ENCODE peak calls at places on chromosomes 7 and 10, in nine cellular contexts. Y is CD8-positive, alpha-beta T cell; N is heart left ventricle; V is HCT116; J is ovary; X is OCI-LY7; U is fibroblast of lung; H is tibial nerve; C is left ventricle myocardium inferior. O is an unnamed sample. For H3K4me1, the result is how much of the 10 kb centered on the place peaks cover.

GRCh38 chr7:140267381-140268226 is 90.8 kb upstream of the KDM7A start:
- DNase-seq in V (no peak), X (no peak), C (no peak), N (no peak), U (no peak), H (no peak), J (no peak), Y (no peak), O (no peak)

GRCh38 chr7:93823621-93824020 is 66.9 kb downstream of the TFPI2 start:
- DNase-seq in V (no peak), Y (no peak), X (no peak), N (no peak), C (no peak), J (no peak), U (no peak), H (no peak), O (no peak)

GRCh38 chr10:93445097-93445960 is 36.8 kb downstream of the MYOF start:
- DNase-seq in J (peak), N (peak), U (peak), Y (no peak), V (peak), X (peak), C (peak), H (peak), O (peak)

GRCh38 chr10:12947741-12948140 is 53.8 kb downstream of the CCDC3 start:
- DNase-seq in Y (no peak), H (no peak), X (no peak), J (no peak), N (no peak), C (no peak), U (no peak), V (no peak), O (no peak)

GRCh38 chr10:62554632-62555199 is 180.5 kb downstream of the ZNF365 start:
- DNase-seq in C (no peak), J (no peak), H (no peak), Y (no peak), U (peak), X (peak), V (peak), N (no peak), O (peak)

GRCh38 chr7:76129366-76129765 is 72.3 kb upstream of the SRRM3 start:
- DNase-seq in U (no peak), H (no peak), C (no peak), Y (no peak), J (no peak), N (no peak), V (no peak), X (no peak), O (no peak)

GRCh38 chr10:67790534-67791408 is 47.2 kb downstream of the DNAJC12 start:
- DNase-seq in J (no peak), V (peak), N (no peak), X (peak), U (peak), C (no peak), H (no peak), Y (no peak), O (peak)

GRCh38 chr7:28180364-28181147 is at the start of gene JAZF1:
- DNase-seq in H (peak), X (peak), N (peak), U (peak), J (peak), V (no peak), Y (peak), C (peak), O (peak)

GRCh38 chr7:115707236-115707635 is 323.3 kb downstream of the TFEC start:
- DNase-seq in J (no peak), V (peak), U (peak), Y (no peak), N (no peak), H (no peak), C (no peak), X (peak), O (peak)

GRCh38 chr10:102675887-102676616 is 31.8 kb downstream of the TRIM8 start:
- DNase-seq in U (peak), X (no peak), Y (no peak), V (no peak), C (no peak), H (no peak), J (no peak), N (no peak), O (no peak)

GRCh38 chr7:82530361-82530760 is 86.8 kb upstream of the CACNA2D1 start:
- DNase-seq in N (no peak), C (no peak), X (no peak), H (no peak), U (no peak), J (no peak), V (no peak), Y (no peak), O (peak)

GRCh38 chr10:113007343-113007771 is 57.3 kb downstream of the TCF7L2 start:
- DNase-seq in C (no peak), V (no peak), X (peak), H (no peak), J (no peak), Y (peak), U (no peak), N (no peak), O (no peak)
- H3K4me1 ChIP-seq in C (half or more), V (under half), X (under half), H (under half), J (under half), Y (under half), U (under half), N (under half), O (under half)

GRCh38 chr7:20798694-20799121 is 12.0 kb upstream of the SP8 start:
- DNase-seq in V (no peak), C (no peak), X (no peak), Y (no peak), J (no peak), N (no peak), U (no peak), H (no peak), O (no peak)

GRCh38 chr7:20798081-20798693 is 11.5 kb upstream of the SP8 start:
- DNase-seq in C (no peak), N (peak), Y (no peak), V (peak), H (no peak), X (no peak), J (no peak), U (no peak), O (peak)

GRCh38 chr7:20796565-20796964 is 9.9 kb upstream of the SP8 start:
- DNase-seq in H (no peak), U (no peak), J (no peak), X (no peak), V (no peak), N (no peak), C (no peak), Y (no peak), O (no peak)

GRCh38 chr7:20797174-20798080 is 10.7 kb upstream of the SP8 start:
- DNase-seq in J (no peak), N (no peak), X (no peak), V (no peak), U (no peak), H (no peak), C (no peak), Y (no peak), O (no peak)

GRCh38 chr7:20799566-20800377 is 13.1 kb upstream of the SP8 start:
- DNase-seq in N (no peak), X (no peak), J (no peak), U (no peak), Y (no peak), C (no peak), V (no peak), H (no peak), O (no peak)
- H3K27ac ChIP-seq in N (no peak), X (no peak), J (no peak), U (no peak), Y (no peak), C (no peak), V (no peak), H (no peak), O (no peak)

DNA sequence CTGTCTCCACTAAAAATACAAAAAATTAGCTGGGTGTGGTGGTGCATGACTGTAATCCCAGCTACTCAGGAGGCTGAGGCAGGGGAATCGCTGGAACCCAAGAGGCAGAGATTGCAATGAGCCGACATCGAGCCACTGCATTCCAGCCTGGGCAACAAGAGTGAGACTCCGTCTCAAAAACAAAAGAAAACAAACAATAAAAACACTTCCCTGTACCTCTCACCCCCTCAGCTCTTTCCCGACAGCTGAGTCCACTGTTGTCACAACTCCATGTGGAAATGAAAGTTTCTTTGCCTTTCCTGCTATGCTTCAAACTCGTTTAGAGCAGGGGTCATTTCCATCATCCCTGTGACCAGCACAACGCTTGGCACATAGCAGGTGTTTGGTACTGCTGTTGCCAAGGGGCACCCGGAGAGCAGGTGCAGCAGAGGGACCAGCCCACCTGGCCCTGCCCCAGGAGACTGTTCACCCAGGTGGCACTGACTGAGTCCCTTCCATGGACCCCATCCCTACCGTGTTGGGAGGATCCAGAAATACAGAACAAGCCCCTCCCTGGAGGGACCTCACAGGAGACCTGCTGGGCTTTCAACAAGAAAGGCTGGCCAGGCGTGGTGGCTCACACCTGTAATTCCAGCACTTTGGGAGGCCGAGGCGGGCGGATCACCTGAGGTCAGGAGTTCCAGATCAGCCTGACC is 4.9 kb downstream of the TMEM130 start:
- DNase-seq in C (no peak), X (no peak), J (no peak), V (no peak), H (no peak), Y (no peak), N (no peak), U (no peak), O (no peak)
- TF ChIP-seq CTCF in C (no peak), X (no peak), J (no peak), V (no peak), H (no peak), Y (no peak), N (no peak), U (no peak), O (no peak)

GRCh38 chr7:101633516-101633915 is 4.4 kb upstream of the MYL10 start:
- DNase-seq in X (no peak), U (no peak), J (no peak), V (no peak), N (no peak), C (peak), H (no peak), Y (no peak), O (no peak)
- H3K4me1 ChIP-seq in X (under half), U (under half), J (under half), V (under half), N (under half), C (under half), H (under half), Y (under half), O (under half)

DNA sequence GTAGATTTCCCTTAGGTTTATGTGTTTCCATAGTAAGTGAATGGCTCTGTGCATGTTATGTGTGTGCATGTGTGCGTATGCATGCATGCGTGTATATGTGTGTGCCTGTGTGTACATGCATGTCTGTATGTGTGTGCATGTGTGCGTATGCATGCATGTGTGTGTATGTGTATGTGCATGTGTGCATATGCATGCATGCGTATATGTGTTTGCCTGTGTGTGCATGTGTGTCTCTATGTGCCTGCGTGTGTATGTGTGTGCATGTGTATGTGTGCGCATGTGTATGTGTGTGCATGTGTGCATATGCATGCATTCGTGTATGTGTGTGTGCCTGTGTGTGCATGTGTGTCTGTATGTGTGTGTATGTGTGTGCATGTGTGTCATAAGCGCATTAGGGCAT is 98.8 kb upstream of the AGBL3 start:
- DNase-seq in U (no peak), C (no peak), X (no peak), Y (no peak), N (no peak), H (no peak), V (no peak), J (no peak), O (no peak)
- H3K27ac ChIP-seq in U (peak), C (peak), X (no peak), Y (no peak), N (peak), H (no peak), V (no peak), J (no peak), O (peak)

GRCh38 chr7:130758429-130759056 is 24.5 kb upstream of the KLF14 start:
- DNase-seq in C (no peak), X (peak), H (no peak), Y (no peak), U (peak), J (no peak), V (peak), N (no peak), O (peak)
- TF ChIP-seq CTCF in C (peak), X (peak), H (peak), Y (peak), U (peak), J (no peak), V (peak), N (peak), O (peak)

GRCh38 chr10:80472234-80473095 is 18.4 kb downstream of the TSPAN14 start:
- DNase-seq in V (no peak), Y (no peak), N (no peak), X (peak), H (no peak), C (no peak), U (peak), J (no peak), O (peak)
- H3K4me1 ChIP-seq in V (half or more), Y (half or more), N (half or more), X (half or more), H (under half), C (half or more), U (under half), J (under half), O (under half)